ENCODE peak calls at places on chromosomes 16 and 17, in seven cellular contexts. W is esophagus squamous epithelium; J is lung; H is adrenal gland; P is OCI-LY7; G is CD8-positive, alpha-beta memory T cell; R is left ventricle myocardium inferior. T is an unnamed sample. For H3K36me3 and H3K9me3, the result is how much of the 10 kb centered on the place peaks cover.

GRCh38 chr17:29078183-29079045 is 35.5 kb downstream of the PIPOX start:
- DNase-seq in W (no peak), J (no peak), H (no peak), P (no peak), G (peak), R (no peak), T (peak)

GRCh38 chr17:79933863-79934652 is 94.8 kb upstream of the CBX4 start:
- DNase-seq in W (no peak), J (no peak), H (peak), P (peak), G (no peak), R (no peak), T (peak)

GRCh38 chr16:48542966-48543365 is 67.0 kb downstream of the N4BP1 start:
- DNase-seq in W (no peak), J (no peak), H (no peak), P (no peak), G (no peak), R (no peak), T (no peak)

GRCh38 chr16:50618238-50618918 is 62.7 kb downstream of the SNX20 start:
- DNase-seq in W (no peak), J (no peak), H (no peak), P (no peak), G (no peak), R (no peak), T (no peak)

GRCh38 chr17:69525920-69526841 is 111.7 kb downstream of the MAP2K6 start:
- DNase-seq in W (no peak), J (no peak), H (peak), P (peak), G (no peak), R (peak), T (peak)

GRCh38 chr17:57071991-57072944 is 12.8 kb upstream of the AKAP1 start:
- DNase-seq in W (no peak), J (no peak), H (no peak), P (no peak), G (no peak), R (no peak), T (no peak)

GRCh38 chr16:85656351-85657266 is 32.1 kb downstream of the GINS2 start:
- DNase-seq in W (no peak), J (no peak), H (no peak), P (no peak), G (no peak), R (no peak), T (peak)

GRCh38 chr17:30565073-30565935 is 88.1 kb downstream of the GOSR1 start:
- DNase-seq in W (no peak), J (no peak), H (no peak), P (no peak), G (no peak), R (no peak), T (no peak)

GRCh38 chr17:39517224-39517623 is 55.9 kb downstream of the CDK12 start:
- DNase-seq in W (no peak), J (no peak), H (no peak), P (no peak), G (no peak), R (no peak), T (no peak)

GRCh38 chr17:74860229-74860998 is 729 bp upstream of the GRIN2C start:
- DNase-seq in W (no peak), J (no peak), H (peak), P (no peak), G (peak), R (no peak), T (no peak)

GRCh38 chr16:66427036-66427446 is at the start of gene BEAN1:
- DNase-seq in W (no peak), J (no peak), H (no peak), P (no peak), G (no peak), R (peak), T (peak)

GRCh38 chr16:52991572-52991971 is 61.1 kb downstream of the CHD9NB start:
- DNase-seq in W (no peak), J (no peak), H (no peak), P (no peak), G (no peak), R (no peak), T (no peak)

GRCh38 chr16:67024384-67024896 is 4.5 kb upstream of the CBFB start:
- DNase-seq in W (no peak), J (no peak), H (peak), P (no peak), G (no peak), R (no peak), T (no peak)

GRCh38 chr16:15054357-15055140 is 1.3 kb downstream of the NTAN1 start:
- DNase-seq in W (no peak), J (no peak), H (no peak), P (no peak), G (no peak), R (no peak), T (no peak)

GRCh38 chr16:2846511-2847310 is 11.3 kb downstream of the PRSS22 start:
- DNase-seq in W (no peak), J (no peak), H (peak), P (no peak), G (no peak), R (no peak), T (no peak)

GRCh38 chr16:81335669-81336068 is 20.9 kb downstream of the GAN start:
- DNase-seq in W (no peak), J (no peak), H (no peak), P (no peak), G (no peak), R (no peak), T (no peak)

GRCh38 chr16:54370653-54371052 is 84.1 kb upstream of the IRX3 start:
- DNase-seq in W (no peak), J (no peak), H (no peak), P (no peak), G (no peak), R (peak), T (no peak)

GRCh38 chr17:79325707-79326106 is 251.1 kb downstream of the ENGASE start:
- DNase-seq in W (no peak), J (no peak), H (no peak), P (no peak), G (no peak), R (no peak), T (peak)

GRCh38 chr16:46857261-46857962 is 26.4 kb upstream of the C16orf87 start:
- DNase-seq in W (no peak), J (no peak), H (peak), P (peak), G (no peak), R (no peak), T (peak)

GRCh38 chr17:78829477-78829876 is 11.1 kb downstream of the USP36 start:
- DNase-seq in W (no peak), J (no peak), H (no peak), P (no peak), G (no peak), R (no peak), T (no peak)

GRCh38 chr16:66416981-66417700 is 10.0 kb upstream of the BEAN1 start:
- DNase-seq in W (no peak), J (no peak), H (no peak), P (no peak), G (no peak), R (no peak), T (no peak)

DNA sequence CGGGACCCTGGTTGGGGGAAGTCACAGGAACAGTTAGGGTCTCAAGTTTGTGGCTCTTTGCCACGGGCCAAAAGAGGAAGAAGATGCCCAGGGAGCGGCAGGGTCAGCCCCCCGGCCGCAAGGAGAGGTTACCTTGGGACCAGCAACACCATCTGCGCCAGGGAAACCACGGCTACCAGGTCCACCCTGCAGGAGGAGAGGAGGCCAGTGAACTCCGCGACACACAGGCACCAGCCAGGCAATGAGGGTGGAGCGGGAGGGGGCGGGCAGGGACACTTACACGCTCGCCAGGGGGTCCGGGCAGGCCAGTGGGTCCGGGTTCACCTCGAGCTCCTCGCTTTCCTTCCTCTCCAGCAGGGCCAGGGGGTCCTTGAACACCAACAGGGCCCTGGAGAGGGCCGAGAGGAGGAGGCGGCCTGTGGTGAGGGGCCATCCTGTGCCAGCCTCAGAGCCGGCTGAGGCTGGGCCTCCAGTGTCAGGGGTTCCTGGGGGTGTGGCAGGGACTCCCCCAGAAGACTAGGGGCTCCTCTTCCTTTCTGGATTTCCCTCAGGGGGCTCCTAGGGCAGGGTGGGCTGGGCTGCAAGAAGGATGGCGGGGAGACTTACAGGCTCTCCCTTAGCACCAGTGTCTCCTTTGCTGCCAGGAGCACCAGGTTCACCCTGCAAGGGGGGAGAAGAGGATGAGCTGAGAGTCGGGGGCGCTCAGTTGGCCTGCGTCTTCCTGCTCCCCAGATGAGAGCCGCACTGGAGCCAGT is 6.8 kb downstream of the COL1A1 start:
- DNase-seq in W (no peak), J (no peak), H (no peak), P (no peak), G (no peak), R (no peak), T (no peak)
- H3K36me3 ChIP-seq in W (under half), J (under half), H (under half), P (under half), G (under half), R (half or more), T (half or more)

DNA sequence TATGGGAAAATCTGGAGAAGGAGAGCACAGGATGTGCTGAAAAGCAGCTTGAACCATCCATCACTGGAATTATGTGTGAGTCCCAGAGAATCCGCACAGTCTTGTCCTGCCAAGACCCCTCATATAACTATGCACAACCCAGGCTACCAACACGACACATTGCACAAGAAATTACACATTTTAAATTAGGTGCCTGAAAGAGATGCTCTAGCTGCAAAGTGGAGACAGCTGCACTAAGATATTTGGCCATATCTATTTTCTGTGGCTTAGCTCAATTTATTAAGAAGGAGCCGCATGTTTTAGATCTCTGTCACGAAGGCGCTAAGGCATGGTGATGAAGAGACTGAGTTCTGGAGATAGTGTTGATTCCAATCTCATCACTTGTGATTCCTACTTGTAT is 1308.4 kb downstream of the CDH8 start:
- DNase-seq in W (no peak), J (no peak), H (no peak), P (no peak), G (no peak), R (no peak), T (no peak)
- H3K9me3 ChIP-seq in W (under half), J (under half), H (under half), P (under half), G (under half), R (under half), T (under half)

GRCh38 chr17:4633643-4634042 is 7.8 kb downstream of the ALOX15 start:
- DNase-seq in W (no peak), J (no peak), H (no peak), P (no peak), G (no peak), R (no peak), T (no peak)

GRCh38 chr17:4631431-4631830 is 10.0 kb downstream of the ALOX15 start:
- DNase-seq in W (no peak), J (no peak), H (no peak), P (no peak), G (no peak), R (no peak), T (no peak)

GRCh38 chr17:4634981-4635380 is 6.5 kb downstream of the ALOX15 start:
- DNase-seq in W (no peak), J (no peak), H (no peak), P (no peak), G (no peak), R (no peak), T (peak)

GRCh38 chr17:4631836-4632582 is 9.5 kb downstream of the ALOX15 start:
- DNase-seq in W (no peak), J (no peak), H (no peak), P (no peak), G (no peak), R (no peak), T (no peak)

GRCh38 chr17:4632583-4632923 is 8.9 kb downstream of the ALOX15 start:
- DNase-seq in W (no peak), J (no peak), H (no peak), P (no peak), G (no peak), R (no peak), T (no peak)
- H3K4me3 ChIP-seq in W (no peak), J (no peak), H (no peak), P (no peak), G (no peak), R (no peak), T (no peak)

DNA sequence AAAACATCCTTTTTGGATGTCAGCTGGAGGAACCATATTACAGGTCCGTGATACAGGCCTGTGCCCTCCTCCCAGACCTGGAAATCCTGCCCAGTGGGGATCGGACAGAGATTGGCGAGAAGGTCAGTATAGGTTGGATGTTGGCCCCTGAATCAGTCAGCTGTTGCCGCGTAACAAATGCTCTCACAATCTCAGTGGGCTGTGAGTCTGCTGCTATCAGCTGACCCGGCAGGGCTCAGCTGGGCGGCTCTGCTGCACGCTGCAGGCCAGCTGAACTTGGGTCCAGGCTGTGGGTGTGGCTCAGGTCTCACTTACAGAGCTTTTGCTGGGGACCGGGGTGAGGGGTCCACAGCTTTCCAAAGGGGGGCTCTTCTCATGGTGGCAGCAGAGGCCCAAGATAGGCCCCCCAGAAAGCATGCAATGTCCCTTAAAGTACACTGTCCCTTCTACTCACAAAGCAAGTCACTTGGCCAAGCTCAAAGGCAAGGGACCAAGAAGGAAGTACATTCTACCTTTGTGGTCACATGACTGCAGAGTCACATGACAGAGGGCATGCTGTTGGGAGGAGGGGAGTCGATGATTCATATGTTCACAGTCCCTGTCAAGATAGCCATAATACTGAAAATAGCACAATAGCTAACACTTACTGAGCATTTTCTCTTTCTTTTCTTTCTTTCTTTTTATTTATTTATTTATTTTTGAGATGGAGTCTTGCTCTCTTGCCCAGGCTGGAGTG is 134.2 kb downstream of the ABCC1 start:
- DNase-seq in W (no peak), J (no peak), H (no peak), P (peak), G (no peak), R (no peak), T (peak)
- H3K36me3 ChIP-seq in W (half or more), J (under half), H (under half), P (half or more), G (under half), R (half or more), T (half or more)

T was measured in MG63.